ENCODE peak calls at places on chromosome 12, in five cellular contexts. H, G, Y, A and R are unnamed samples.
A peak's percentile ranks its signal among the peaks of the same experiment; 100 is the strongest.

GRCh38 chr12:24172773-24173447 is 223.4 kb upstream of the SOX5 start:
- DNase-seq in H (no peak), G (no peak), Y (no peak), A (no peak), R (no peak)

GRCh38 chr12:77953515-77953914 is 122.8 kb downstream of the NAV3 start:
- DNase-seq in H (no peak), G (no peak), Y (no peak), A (no peak), R (no peak)

GRCh38 chr12:18752280-18752920 is 14.5 kb downstream of the CAPZA3 start:
- DNase-seq in H (peak; percentile 83), G (peak; percentile 98), Y (no peak), A (peak; percentile 83), R (no peak)

GRCh38 chr12:39541471-39541870 is 78.1 kb downstream of the ABCD2 start:
- DNase-seq in H (no peak), G (no peak), Y (no peak), A (no peak), R (peak; percentile 55)

GRCh38 chr12:47946413-47947107 is 16.8 kb upstream of the TMEM106C start:
- DNase-seq in H (peak; percentile 23), G (no peak), Y (peak; percentile 51), A (no peak), R (no peak)

GRCh38 chr12:121512561-121512960 is 68.3 kb downstream of the KDM2B start:
- DNase-seq in H (no peak), G (no peak), Y (no peak), A (no peak), R (no peak)

GRCh38 chr12:29428630-29429029 is 47.7 kb upstream of the ERGIC2 start:
- DNase-seq in H (peak; percentile 83), G (peak; percentile 96), Y (peak; percentile 95), A (peak; percentile 39), R (peak; percentile 22)

GRCh38 chr12:30874455-30875313 is 51.9 kb upstream of the TSPAN11 start:
- DNase-seq in H (no peak), G (no peak), Y (no peak), A (no peak), R (no peak)

GRCh38 chr12:77058740-77059139 is 6.6 kb downstream of the E2F7 start:
- DNase-seq in H (no peak), G (peak; percentile 87), Y (no peak), A (no peak), R (no peak)

GRCh38 chr12:96501139-96501741 is 11.9 kb downstream of the CFAP54 start:
- DNase-seq in H (no peak), G (peak; percentile 22), Y (no peak), A (peak; percentile 94), R (peak; percentile 40)

GRCh38 chr12:16324772-16325171 is 22.7 kb upstream of the MGST1 start:
- DNase-seq in H (no peak), G (no peak), Y (no peak), A (no peak), R (no peak)

GRCh38 chr12:16282978-16283377 is 5.5 kb upstream of the SLC15A5 start:
- DNase-seq in H (no peak), G (no peak), Y (no peak), A (no peak), R (no peak)

GRCh38 chr12:75446857-75447256 is 33.7 kb upstream of the GLIPR1 start:
- DNase-seq in H (peak; percentile 48), G (peak; percentile 72), Y (no peak), A (no peak), R (no peak)